ENCODE peak calls at places on chromosomes 16 and 17, in four cellular contexts. S, V, N and L are unnamed samples.
A peak's percentile ranks its signal among the peaks of the same experiment; 100 is the strongest.

GRCh38 chr16:89163297-89163696 is 8.3 kb upstream of the CDH15 start:
- DNase-seq in S (no peak), N (no peak), V (no peak), L (no peak)

GRCh38 chr16:65038125-65038524 is 83.7 kb downstream of the CDH11 start:
- DNase-seq in N (no peak), S (no peak), V (peak; percentile 73), L (no peak)

GRCh38 chr16:3182608-3183444 is 5.2 kb upstream of the OR1F1 start:
- DNase-seq in V (peak; percentile 48), N (no peak), S (no peak), L (no peak)

GRCh38 chr16:50533317-50533716 is 14.9 kb upstream of the NKD1 start:
- DNase-seq in S (no peak), N (no peak), V (no peak), L (no peak)

GRCh38 chr17:31318298-31319190 is 2.9 kb downstream of the EVI2A start:
- DNase-seq in S (peak; percentile 40), N (peak; percentile 30), V (no peak), L (no peak)

GRCh38 chr17:15914400-15915165 is 30.3 kb upstream of the ADORA2B start:
- DNase-seq in S (no peak), V (no peak), N (no peak), L (no peak)

GRCh38 chr16:68993885-68994284 is 111.6 kb upstream of the HAS3 start:
- DNase-seq in S (no peak), V (no peak), N (no peak), L (no peak)

GRCh38 chr16:55392701-55393100 is 68.7 kb downstream of the IRX6 start:
- DNase-seq in N (no peak), S (no peak), V (no peak), L (no peak)

GRCh38 chr17:50271173-50271750 is 3.0 kb upstream of the TMEM92 start:
- DNase-seq in N (no peak), V (no peak), S (no peak), L (no peak)

GRCh38 chr16:4800290-4801041 is 2.0 kb downstream of the ROGDI start:
- DNase-seq in S (peak; percentile 65), N (peak; percentile 69), V (peak; percentile 94), L (no peak)

GRCh38 chr16:56195151-56195550 is 3.9 kb downstream of the GNAO1 start:
- DNase-seq in S (no peak), N (no peak), V (no peak), L (no peak)

GRCh38 chr17:4101127-4101798 is 41.6 kb downstream of the ZZEF1 start:
- DNase-seq in V (no peak), N (no peak), S (no peak), L (peak; percentile 21)

GRCh38 chr17:4920351-4921048 is 11.6 kb upstream of the GP1BA start:
- DNase-seq in S (no peak), N (no peak), V (no peak), L (no peak)

GRCh38 chr17:17186051-17186450 is 20.1 kb downstream of the PLD6 start:
- DNase-seq in V (no peak), S (no peak), N (no peak), L (no peak)

GRCh38 chr17:6413073-6413472 is 21.8 kb downstream of the AIPL1 start:
- DNase-seq in N (no peak), V (no peak), S (no peak), L (no peak)

GRCh38 chr17:78839762-78840529 is 668 bp downstream of the USP36 start:
- DNase-seq in N (no peak), V (no peak), S (no peak), L (peak; percentile 47)

GRCh38 chr16:70331588-70332358 is 14.9 kb upstream of the DDX19A start:
- DNase-seq in S (no peak), V (peak; percentile 28), N (no peak), L (no peak)

GRCh38 chr17:70168979-70169706 is at the start of gene KCNJ2:
- DNase-seq in V (peak; percentile 95), S (peak; percentile 91), N (peak; percentile 91), L (peak; percentile 9)

DNA sequence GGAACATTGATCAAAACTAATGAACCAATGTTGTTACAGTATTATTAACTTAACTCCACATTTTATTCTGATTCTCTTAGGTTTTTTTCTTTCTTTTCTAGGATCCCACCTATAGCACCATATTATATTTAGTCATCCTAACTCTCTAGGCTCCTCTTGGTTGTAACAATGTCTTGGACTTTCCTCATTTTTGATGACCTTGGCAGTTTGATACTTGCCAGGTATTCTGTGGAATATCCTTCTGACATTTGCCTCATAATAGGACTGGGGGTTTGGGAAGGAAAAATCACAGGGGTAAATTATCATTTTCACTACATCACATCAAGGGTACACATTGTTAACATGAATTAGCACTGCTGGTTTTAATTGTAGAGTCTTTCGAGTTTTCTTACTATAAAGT is 851.6 kb upstream of the SOX9 start:
- DNase-seq in V (no peak), N (no peak), S (no peak), L (no peak)
- H3K9me3 ChIP-seq in V (peaks cover 5% of the 10 kb centered on the region), N (peaks cover 14% of the 10 kb centered on the region), S (peaks cover 47% of the 10 kb centered on the region), L (no peaks in the 10 kb centered on the region)

GRCh38 chr17:63760771-63761539 is 12.4 kb downstream of the CCDC47 start:
- DNase-seq in N (no peak), V (no peak), S (no peak), L (no peak)

GRCh38 chr17:63764701-63765100 is 8.7 kb downstream of the CCDC47 start:
- DNase-seq in N (no peak), S (no peak), V (no peak), L (no peak)

GRCh38 chr17:63758428-63758827 is 15.0 kb downstream of the CCDC47 start:
- DNase-seq in S (no peak), N (no peak), V (no peak), L (no peak)

DNA sequence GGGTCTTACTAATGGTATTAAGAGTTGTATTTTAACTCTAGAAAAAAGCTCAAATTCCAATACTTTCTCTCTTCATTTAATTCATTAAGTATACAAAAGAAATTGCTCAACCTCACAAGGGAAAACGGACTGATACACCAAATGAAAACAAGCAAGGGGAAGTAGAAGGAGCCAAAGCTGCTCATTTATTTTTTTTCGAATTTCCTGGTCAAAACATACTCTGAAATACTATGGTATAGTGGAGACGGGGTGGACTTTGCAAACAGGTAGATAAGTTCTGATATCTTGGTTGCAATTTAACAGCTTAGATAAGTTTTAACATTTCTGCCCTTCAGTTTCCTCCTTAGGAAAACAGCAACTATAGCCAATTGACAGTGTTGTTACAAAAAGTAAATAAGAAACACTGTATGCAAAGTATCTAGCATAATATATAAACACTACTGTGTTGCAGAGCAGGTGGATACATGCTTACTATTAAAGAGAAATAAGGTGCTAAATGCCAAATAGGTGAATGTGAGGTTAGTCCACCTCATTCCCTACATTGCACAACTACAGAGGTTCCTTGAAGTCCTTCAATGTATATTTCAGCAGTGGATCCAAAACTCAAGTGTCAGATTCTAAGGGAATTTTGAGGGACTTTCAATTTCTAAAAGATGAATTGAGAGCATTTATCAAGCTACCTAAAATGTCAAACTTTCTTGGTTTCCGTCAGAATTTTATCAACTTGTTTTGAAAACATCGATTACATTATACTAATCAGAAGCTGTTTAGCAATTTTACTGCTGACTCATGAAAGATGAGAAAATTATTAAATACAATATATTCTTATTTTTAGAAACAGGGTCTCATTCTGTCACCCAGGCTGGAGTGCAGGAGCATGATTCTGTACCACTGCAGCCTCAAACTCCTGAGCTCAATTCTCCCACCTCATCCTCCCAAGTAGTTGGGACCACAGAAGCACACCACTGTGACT is 11.0 kb downstream of the CCDC47 start:
- DNase-seq in S (no peak), V (no peak), N (no peak), L (no peak)
- H3K9me3 ChIP-seq in S (no peaks in the 10 kb centered on the region), V (no peaks in the 10 kb centered on the region), N (no peaks in the 10 kb centered on the region), L (no peaks in the 10 kb centered on the region)

GRCh38 chr16:35552763-35553162 is 2093.4 kb downstream of the TP53TG3F start:
- DNase-seq in V (no peak), N (no peak), S (no peak), L (no peak)
- H3K9me3 ChIP-seq in V (no peaks in the 10 kb centered on the region), N (no peaks in the 10 kb centered on the region), S (no peaks in the 10 kb centered on the region), L (no peaks in the 10 kb centered on the region)

DNA sequence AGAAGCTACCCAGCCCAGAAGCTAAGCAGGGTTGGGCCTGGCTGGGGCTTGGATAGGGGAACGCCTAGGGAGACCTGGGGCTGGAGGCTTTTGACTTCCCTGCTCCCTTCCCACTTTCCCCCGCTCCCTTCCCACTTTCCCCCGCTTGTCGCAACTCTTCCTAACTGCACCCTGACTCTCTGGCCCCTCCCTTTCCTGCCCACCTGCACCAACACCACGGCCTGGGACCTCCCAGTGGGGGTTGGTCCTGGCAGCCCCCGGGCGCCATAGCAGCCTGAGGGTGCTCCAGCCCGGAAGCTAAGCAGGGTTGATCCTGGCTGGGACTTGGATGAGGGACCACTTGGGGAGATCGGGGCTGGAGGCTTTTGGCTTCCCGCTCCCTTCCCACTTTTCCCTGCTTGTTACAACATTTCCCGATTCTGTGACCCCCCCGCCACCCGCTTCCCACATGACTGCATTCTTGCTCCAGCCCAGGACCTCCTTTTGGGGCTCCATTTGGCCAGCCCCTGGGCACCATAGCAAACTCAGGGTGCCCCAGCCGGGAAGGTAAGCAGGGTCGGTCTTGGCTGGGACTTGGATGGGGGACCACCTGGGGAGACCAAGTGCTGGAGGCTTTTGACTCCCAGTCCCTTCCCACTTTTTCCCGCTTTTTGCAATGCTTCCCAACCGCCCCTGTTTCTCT is 2287.0 kb downstream of the TP53TG3F start:
- DNase-seq in V (no peak), N (no peak), S (no peak), L (no peak)
- H3K9me3 ChIP-seq in V (no peaks in the 10 kb centered on the region), N (no peaks in the 10 kb centered on the region), S (peaks cover 7% of the 10 kb centered on the region), L (peaks cover under 1% of the 10 kb centered on the region)

DNA sequence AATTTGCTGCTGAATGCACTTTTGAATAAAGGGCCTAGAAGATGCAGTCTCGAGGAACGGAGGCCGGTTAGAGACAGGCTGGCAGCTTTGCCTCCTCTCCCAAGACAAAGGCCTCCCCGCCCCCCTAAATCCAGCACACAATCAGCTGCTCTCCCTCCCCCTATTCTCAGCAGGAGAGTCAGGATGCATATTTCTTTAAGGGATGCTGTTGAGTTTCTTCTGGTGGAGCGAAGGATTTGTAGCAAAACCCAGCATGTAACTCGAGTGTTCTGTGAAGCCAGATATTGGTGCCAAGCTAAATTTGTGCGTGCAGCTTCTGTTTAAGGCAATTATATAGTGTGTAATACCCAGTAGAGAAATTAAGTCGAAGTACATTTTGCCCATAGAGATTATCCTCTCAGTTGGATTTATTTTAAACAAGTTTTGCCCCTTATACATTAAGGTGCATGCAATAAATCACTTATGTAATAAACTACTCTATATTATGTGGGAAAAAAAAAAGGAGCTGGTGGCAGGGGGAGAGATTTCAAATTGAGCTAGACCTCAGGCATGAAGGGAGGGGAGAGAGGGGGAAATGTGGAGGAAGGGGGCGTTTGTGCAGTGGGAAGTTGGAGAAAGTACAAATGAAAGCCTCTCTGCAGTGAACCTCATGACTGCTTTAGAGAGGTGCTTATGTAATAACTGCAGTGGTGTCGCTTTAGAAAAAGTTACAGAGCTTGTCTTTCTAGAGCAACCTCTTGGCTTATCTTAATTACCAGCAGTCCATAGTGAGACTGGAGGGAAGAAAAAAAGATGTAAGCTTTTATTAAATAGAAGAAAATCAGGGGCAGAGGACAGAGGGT is 599.2 kb downstream of the MAF start:
- DNase-seq in N (no peak), S (no peak), V (no peak), L (no peak)
- H3K9me3 ChIP-seq in N (no peaks in the 10 kb centered on the region), S (no peaks in the 10 kb centered on the region), V (peaks cover 6% of the 10 kb centered on the region), L (no peaks in the 10 kb centered on the region)